ENCODE peak calls at places on chromosomes 11 and 22, in five cellular contexts. Y is stimulated activated effector memory CD8-positive, alpha-beta T cell treated with anti-CD3 and anti-CD28 coated beads, Interleukin-12 subunit alpha, Interleukin-12 subunit beta, amount 100 ng/mL, for 72 hours; J is heart left ventricle; A is left colon; E is left lobe of liver. N is an unnamed sample.

GRCh38 chr11:118921929-118922744 is 3.6 kb downstream of the BCL9L start:
- ATAC-seq in Y (no peak), J (peak), A (peak), E (peak), N (peak)

GRCh38 chr11:14413307-14414072 is 54.5 kb upstream of the RRAS2 start:
- ATAC-seq in Y (no peak), J (peak), A (no peak), E (no peak), N (no peak)

GRCh38 chr11:1554981-1555712 is 16.9 kb downstream of the DUSP8 start:
- ATAC-seq in Y (no peak), J (no peak), A (no peak), E (no peak), N (no peak)

GRCh38 chr11:133663135-133663534 is 130.8 kb upstream of the OPCML start:
- ATAC-seq in Y (no peak), J (no peak), A (no peak), E (no peak), N (no peak)

GRCh38 chr11:27215471-27216267 is 147.3 kb downstream of the CCDC34 start:
- ATAC-seq in Y (no peak), J (peak), A (peak), E (peak), N (peak)

GRCh38 chr11:11577246-11577855 is 44.5 kb downstream of the GALNT18 start:
- ATAC-seq in Y (no peak), J (peak), A (no peak), E (peak), N (peak)

GRCh38 chr11:93143186-93143585 is 54.6 kb downstream of the SLC36A4 start:
- ATAC-seq in Y (no peak), J (no peak), A (no peak), E (no peak), N (no peak)

GRCh38 chr11:9004310-9004945 is 627 bp upstream of the NRIP3 start:
- ATAC-seq in Y (no peak), J (peak), A (peak), E (peak), N (peak)

GRCh38 chr22:29587938-29588699 is 7.2 kb upstream of the NIPSNAP1 start:
- ATAC-seq in Y (peak), J (no peak), A (no peak), E (no peak), N (peak)

GRCh38 chr22:39563571-39564428 is 6.8 kb upstream of the CACNA1I start:
- ATAC-seq in Y (no peak), J (no peak), A (no peak), E (no peak), N (no peak)

GRCh38 chr22:29755889-29756288 is 10.9 kb downstream of the ZMAT5 start:
- ATAC-seq in Y (no peak), J (peak), A (no peak), E (peak), N (no peak)

GRCh38 chr11:45333023-45333422 is 46.9 kb upstream of the SYT13 start:
- ATAC-seq in Y (no peak), J (peak), A (no peak), E (no peak), N (no peak)

N was measured in esophagus mucosa.